ENCODE peak calls at places on chromosomes 2 and 18, in six cellular contexts. V is pancreas, L is GM12878, K is heart right ventricle, B is RWPE2, O is body of pancreas. W is an unnamed sample.

GRCh38 chr2:157793053-157793612 is 83.0 kb downstream of the ACVR1 start:
- ATAC-seq in L (no peak), K (no peak), V (no peak), B (no peak), O (no peak), W (no peak)

GRCh38 chr2:100733344-100734187 is 86.4 kb upstream of the NPAS2 start:
- ATAC-seq in O (peak; percentile 60), B (peak; percentile 50), K (peak; percentile 55), V (peak; percentile 54), L (no peak), W (peak; percentile 88)

GRCh38 chr18:21230436-21230835 is 11.6 kb upstream of the GREB1L start:
- ATAC-seq in L (no peak), B (peak; percentile 82), K (no peak), O (no peak), V (no peak), W (no peak)

GRCh38 chr2:101264360-101264939 is 11.8 kb downstream of the CNOT11 start:
- ATAC-seq in O (no peak), V (no peak), B (no peak), L (no peak), K (no peak), W (no peak)

GRCh38 chr2:30428827-30429461 is 18.1 kb upstream of the LCLAT1 start:
- ATAC-seq in O (no peak), V (no peak), L (no peak), K (no peak), B (no peak), W (no peak)

GRCh38 chr18:26574958-26575864 is 26.9 kb upstream of the KCTD1 start:
- ATAC-seq in B (peak; percentile 35), L (peak; percentile 48), V (peak; percentile 83), K (peak; percentile 47), O (peak; percentile 75), W (peak; percentile 22)

GRCh38 chr2:144510206-144510991 is 9.5 kb downstream of the ZEB2 start:
- ATAC-seq in V (no peak), B (no peak), L (peak; percentile 91), K (peak; percentile 62), O (peak; percentile 13), W (no peak)

GRCh38 chr18:51588616-51589015 is 391.1 kb upstream of the MEX3C start:
- ATAC-seq in O (no peak), K (no peak), B (no peak), V (no peak), L (no peak), W (no peak)

GRCh38 chr2:10355471-10356458 is 53.1 kb downstream of the HPCAL1 start:
- ATAC-seq in L (no peak), B (no peak), O (peak; percentile 86), V (peak; percentile 78), K (no peak), W (no peak)

GRCh38 chr2:204945376-204945775 is 400.1 kb downstream of the PARD3B start:
- ATAC-seq in V (no peak), K (no peak), B (no peak), O (no peak), L (no peak), W (no peak)

GRCh38 chr18:48942554-48943261 is 8.1 kb downstream of the SMAD7 start:
- ATAC-seq in B (peak; percentile 86), O (peak; percentile 85), L (peak; percentile 61), K (no peak), V (peak; percentile 84), W (no peak)

GRCh38 chr18:48941672-48942071 is 9.1 kb downstream of the SMAD7 start:
- ATAC-seq in K (no peak), L (no peak), V (no peak), O (no peak), B (no peak), W (no peak)

GRCh38 chr18:48943333-48943732 is 7.4 kb downstream of the SMAD7 start:
- ATAC-seq in K (no peak), L (no peak), B (no peak), O (no peak), V (no peak), W (no peak)

GRCh38 chr18:48940854-48941531 is 9.8 kb downstream of the SMAD7 start:
- ATAC-seq in K (no peak), B (no peak), O (no peak), V (no peak), L (peak; percentile 74), W (no peak)

DNA sequence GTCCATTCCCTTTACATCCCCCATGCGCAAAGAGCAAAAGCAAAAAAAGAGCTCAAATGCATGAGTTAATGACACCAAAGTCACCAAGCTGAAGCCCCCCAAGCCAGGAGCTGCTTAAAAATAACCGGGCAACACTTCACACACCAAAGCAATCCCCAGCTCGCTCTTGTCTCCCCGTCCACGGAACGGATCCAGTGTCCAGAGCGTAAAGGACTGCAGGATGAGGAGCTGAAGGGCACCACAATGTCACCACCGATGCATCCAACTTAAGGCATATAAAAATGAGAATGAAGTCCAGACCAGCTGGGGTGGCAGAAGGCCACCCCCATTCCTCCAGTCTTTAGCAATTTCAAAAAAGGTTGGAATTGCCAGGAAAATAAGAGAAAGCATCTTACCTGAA is 8.7 kb downstream of the SMAD7 start:
- ATAC-seq in B (no peak), O (no peak), L (no peak), K (no peak), V (no peak), W (no peak)
- H3K4me1 ChIP-seq in B (peaks cover 92% of the 10 kb centered on the region), O (peaks cover 95% of the 10 kb centered on the region), L (peaks cover 45% of the 10 kb centered on the region), K (peaks cover 94% of the 10 kb centered on the region), V (peaks cover 29% of the 10 kb centered on the region), W (peaks cover 20% of the 10 kb centered on the region)

DNA sequence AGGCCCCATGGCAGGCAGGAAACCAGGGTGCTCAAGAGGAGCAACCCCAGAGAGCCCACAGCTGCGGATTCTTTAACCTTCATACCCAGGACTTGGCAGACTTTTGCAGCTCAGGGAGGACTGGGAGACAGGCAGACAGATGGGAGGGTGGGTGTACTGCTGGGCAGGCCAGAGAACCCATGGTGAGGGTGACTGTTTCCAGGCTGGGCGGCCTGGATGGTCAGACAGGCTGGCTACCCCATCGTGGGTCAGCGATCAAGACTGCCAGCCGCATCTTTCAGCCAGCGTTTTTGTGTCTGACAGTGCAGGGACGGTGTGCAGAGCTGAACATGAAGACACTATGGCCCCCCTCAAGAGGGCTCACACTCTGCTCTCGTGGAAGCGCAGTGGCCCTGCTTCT is 82.2 kb downstream of the MARCO start:
- ATAC-seq in L (no peak), K (no peak), V (no peak), B (no peak), O (no peak), W (no peak)
- H3K27me3 ChIP-seq in L (no peaks in the 10 kb centered on the region), K (peaks cover 12% of the 10 kb centered on the region), V (no peaks in the 10 kb centered on the region), B (no peaks in the 10 kb centered on the region), O (no peaks in the 10 kb centered on the region), W (peaks cover 28% of the 10 kb centered on the region)

GRCh38 chr2:109029444-109030193 is 40.6 kb upstream of the EDAR start:
- ATAC-seq in L (no peak), K (no peak), V (no peak), B (no peak), O (no peak), W (no peak)

GRCh38 chr2:109031481-109032228 is 42.6 kb upstream of the EDAR start:
- ATAC-seq in L (peak; percentile 83), B (peak; percentile 67), V (peak; percentile 91), O (peak; percentile 76), K (peak; percentile 62), W (peak; percentile 57)

GRCh38 chr2:109030870-109031480 is 42.0 kb upstream of the EDAR start:
- ATAC-seq in B (no peak), K (no peak), O (no peak), L (no peak), V (no peak), W (no peak)

GRCh38 chr2:109032229-109032800 is 43.3 kb upstream of the EDAR start:
- ATAC-seq in K (no peak), O (no peak), V (no peak), L (peak; percentile 8), B (no peak), W (no peak)

GRCh38 chr2:109033171-109033570 is 44.2 kb upstream of the EDAR start:
- ATAC-seq in V (no peak), K (no peak), O (no peak), B (no peak), L (no peak), W (no peak)
- H3K4me1 ChIP-seq in V (no peaks in the 10 kb centered on the region), K (peaks cover 5% of the 10 kb centered on the region), O (peaks cover 11% of the 10 kb centered on the region), B (peaks cover 4% of the 10 kb centered on the region), L (peaks cover 6% of the 10 kb centered on the region), W (no peaks in the 10 kb centered on the region)

DNA sequence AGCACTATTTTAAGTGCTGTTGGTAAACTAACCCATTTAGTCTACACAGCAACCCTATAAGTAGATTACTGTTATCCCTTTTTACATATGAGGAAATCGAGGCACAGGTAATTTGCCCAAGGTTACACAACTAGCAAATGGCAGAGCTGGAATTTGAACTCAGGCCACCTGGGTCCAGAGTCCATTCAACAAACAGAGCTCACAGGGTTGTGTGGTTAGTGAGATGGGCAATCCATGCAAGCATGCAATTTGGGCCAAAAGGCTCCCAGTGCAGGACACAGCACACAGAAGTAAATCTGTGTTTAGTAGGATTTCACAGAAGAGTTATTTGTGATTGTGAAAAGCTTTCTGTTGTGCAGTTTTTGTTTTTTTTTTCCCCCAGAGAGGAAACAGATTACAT is 187.8 kb upstream of the MSH6 start:
- ATAC-seq in L (no peak), B (no peak), K (no peak), V (no peak), O (no peak), W (no peak)
- H3K27me3 ChIP-seq in L (no peaks in the 10 kb centered on the region), B (no peaks in the 10 kb centered on the region), K (no peaks in the 10 kb centered on the region), V (no peaks in the 10 kb centered on the region), O (no peaks in the 10 kb centered on the region), W (no peaks in the 10 kb centered on the region)

GRCh38 chr2:237256845-237257244 is 157.1 kb downstream of the COL6A3 start:
- ATAC-seq in O (no peak), L (no peak), K (peak; percentile 72), V (no peak), B (peak; percentile 36), W (peak; percentile 84)

GRCh38 chr2:237254911-237255578 is 158.9 kb downstream of the COL6A3 start:
- ATAC-seq in V (no peak), K (no peak), L (no peak), O (no peak), B (peak; percentile 40), W (no peak)

GRCh38 chr2:237253046-237253723 is 160.8 kb downstream of the COL6A3 start:
- ATAC-seq in O (no peak), K (no peak), V (no peak), L (no peak), B (peak; percentile 46), W (no peak)

GRCh38 chr2:237251959-237252358 is 162.0 kb downstream of the COL6A3 start:
- ATAC-seq in O (no peak), V (no peak), K (no peak), B (no peak), L (no peak), W (no peak)

DNA sequence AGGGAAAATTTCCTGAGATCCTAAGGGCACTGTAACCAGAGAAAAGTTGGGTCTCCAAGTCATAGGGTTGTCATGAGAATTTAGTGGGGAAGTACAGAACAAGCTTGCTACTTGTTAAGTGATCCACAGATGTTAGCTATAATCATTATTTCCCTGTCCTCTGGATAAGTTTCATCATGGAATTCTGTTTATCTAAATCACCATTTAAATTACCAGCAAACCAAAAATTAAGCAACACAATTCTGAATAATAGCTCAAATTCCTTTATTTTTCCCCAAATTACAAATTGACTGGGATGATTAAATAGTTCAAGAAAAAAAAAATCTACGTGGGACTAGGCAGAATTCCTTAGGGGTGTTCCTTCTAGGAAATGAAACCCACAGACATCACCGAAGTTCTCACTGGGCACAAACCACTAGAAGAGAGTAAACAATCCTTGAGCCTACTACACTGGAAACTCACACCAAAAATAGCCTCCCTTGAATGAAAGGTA is 159.5 kb downstream of the COL6A3 start:
- ATAC-seq in O (no peak), B (no peak), V (no peak), K (no peak), L (no peak), W (peak; percentile 58)
- H3K4me1 ChIP-seq in O (no peaks in the 10 kb centered on the region), B (peaks cover 7% of the 10 kb centered on the region), V (no peaks in the 10 kb centered on the region), K (no peaks in the 10 kb centered on the region), L (no peaks in the 10 kb centered on the region), W (peaks cover 8% of the 10 kb centered on the region)